ENCODE peak calls at places on chromosome 14, in eight cellular contexts. S, E, I, H, Y, N, P and A are unnamed samples.

GRCh38 chr14:32805979-32806378 is 132.7 kb upstream of the NPAS3 start:
- DNase-seq in S (no peak), E (no peak), I (no peak), H (no peak), Y (no peak), N (no peak), P (no peak), A (no peak)

GRCh38 chr14:74875941-74876913 is at the start of gene PROX2:
- DNase-seq in S (no peak), E (peak; percentile 12), I (peak; percentile 29), H (no peak), Y (peak; percentile 22), N (no peak), P (no peak), A (peak; percentile 40)

GRCh38 chr14:21990116-21990515 is 316.5 kb upstream of the OR4E1 start:
- DNase-seq in S (no peak), E (peak; percentile 31), I (peak; percentile 50), H (no peak), Y (peak; percentile 15), N (no peak), P (no peak), A (peak; percentile 20)

GRCh38 chr14:89137514-89138163 is 279.4 kb downstream of the FOXN3 start:
- DNase-seq in S (peak; percentile 70), E (no peak), I (no peak), H (no peak), Y (peak; percentile 79), N (peak; percentile 94), P (no peak), A (peak; percentile 98)

GRCh38 chr14:75515631-75515999 is 6.7 kb upstream of the BATF start:
- DNase-seq in S (no peak), E (no peak), I (no peak), H (no peak), Y (no peak), N (no peak), P (no peak), A (no peak)

GRCh38 chr14:98742001-98742400 is 530.0 kb downstream of the BCL11B start:
- DNase-seq in S (no peak), E (no peak), I (no peak), H (no peak), Y (no peak), N (no peak), P (no peak), A (no peak)

GRCh38 chr14:77184396-77185092 is 2.9 kb downstream of the TMEM63C start:
- DNase-seq in S (no peak), E (no peak), I (no peak), H (no peak), Y (no peak), N (no peak), P (no peak), A (no peak)

GRCh38 chr14:22835505-22835904 is 880 bp upstream of the MMP14 start:
- DNase-seq in S (no peak), E (no peak), I (no peak), H (no peak), Y (no peak), N (no peak), P (no peak), A (no peak)

GRCh38 chr14:93133476-93133875 is 17.8 kb upstream of the ITPK1 start:
- DNase-seq in S (no peak), E (no peak), I (no peak), H (no peak), Y (no peak), N (no peak), P (no peak), A (peak; percentile 91)

GRCh38 chr14:100048786-100049185 is 16.4 kb upstream of the EVL start:
- DNase-seq in S (no peak), E (no peak), I (no peak), H (no peak), Y (no peak), N (peak; percentile 51), P (no peak), A (peak; percentile 26)

GRCh38 chr14:67806228-67806627 is 10.2 kb downstream of the ZFYVE26 start:
- DNase-seq in S (no peak), E (no peak), I (no peak), H (no peak), Y (no peak), N (peak; percentile 37), P (no peak), A (peak; percentile 85)

GRCh38 chr14:63438065-63438757 is 105.0 kb downstream of the PPP2R5E start:
- DNase-seq in S (peak; percentile 15), E (no peak), I (peak; percentile 36), H (no peak), Y (peak; percentile 94), N (peak; percentile 96), P (peak; percentile 14), A (peak; percentile 94)

GRCh38 chr14:101219896-101220703 is 316.6 kb upstream of the RTL1 start:
- DNase-seq in S (no peak), E (no peak), I (no peak), H (no peak), Y (no peak), N (no peak), P (no peak), A (no peak)

GRCh38 chr14:28949503-28949902 is 182.9 kb downstream of the FOXG1 start:
- DNase-seq in S (no peak), E (no peak), I (no peak), H (no peak), Y (no peak), N (no peak), P (no peak), A (no peak)

GRCh38 chr14:35878272-35879140 is 52.4 kb downstream of the BRMS1L start:
- DNase-seq in S (peak; percentile 12), E (no peak), I (no peak), H (no peak), Y (peak; percentile 89), N (peak; percentile 89), P (no peak), A (peak; percentile 89)

GRCh38 chr14:100826371-100827139 is 637 bp downstream of the MEG3 start:
- DNase-seq in S (no peak), E (no peak), I (no peak), H (no peak), Y (peak; percentile 30), N (no peak), P (no peak), A (peak; percentile 56)

GRCh38 chr14:98494582-98494981 is 777.4 kb downstream of the BCL11B start:
- DNase-seq in S (no peak), E (no peak), I (no peak), H (no peak), Y (no peak), N (peak; percentile 70), P (no peak), A (peak; percentile 29)

DNA sequence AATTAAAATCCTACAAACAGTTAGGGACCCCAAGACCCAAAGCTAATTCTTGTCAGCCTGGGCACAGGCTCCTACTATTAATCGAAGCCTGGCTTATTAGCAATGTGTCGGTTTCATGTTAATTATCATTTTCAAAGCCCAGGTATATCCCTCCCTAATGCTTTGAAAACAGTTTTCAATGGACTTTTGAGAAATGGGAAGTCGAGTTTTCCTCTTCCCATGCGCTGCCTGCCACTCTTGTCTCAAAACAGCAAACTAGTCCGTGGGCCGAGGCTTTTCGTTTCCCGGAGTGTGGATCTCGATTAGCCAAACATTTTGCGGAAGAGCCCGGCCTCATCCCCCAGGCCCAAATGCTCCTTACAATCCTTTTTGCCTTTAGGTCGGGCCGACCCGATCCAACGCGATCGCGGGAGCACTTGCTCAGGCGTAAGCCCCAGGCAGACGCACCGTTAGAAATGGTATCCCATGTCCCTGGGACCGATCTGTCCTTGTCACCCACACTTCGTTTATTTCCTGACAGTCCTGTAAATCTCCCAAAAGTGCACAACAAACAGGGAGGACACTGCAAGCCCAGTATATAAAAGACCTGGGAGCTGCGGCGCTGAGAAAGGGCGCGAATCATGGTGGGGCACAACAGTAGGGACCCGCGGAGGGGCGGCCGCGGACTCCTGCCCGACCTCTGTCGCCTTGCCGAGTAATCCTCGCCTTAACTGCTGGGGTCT is 1.5 kb downstream of the SIX6 start:
- DNase-seq in S (no peak), E (no peak), I (peak; percentile 36), H (no peak), Y (no peak), N (no peak), P (no peak), A (no peak)
- TF ChIP-seq EZH2 in S (no peak), E (no peak), I (peak; percentile 95), H (peak; percentile 47), Y (peak; percentile 72), N (peak; percentile 91), P (no peak), A (peak; percentile 97)

GRCh38 chr14:80839743-80840142 is 101.8 kb downstream of the CEP128 start:
- DNase-seq in S (no peak), E (no peak), I (no peak), H (no peak), Y (no peak), N (no peak), P (no peak), A (no peak)
- H3K36me3 ChIP-seq in S (no peaks in the 10 kb centered on the region), E (no peaks in the 10 kb centered on the region), I (no peaks in the 10 kb centered on the region), H (no peaks in the 10 kb centered on the region), Y (no peaks in the 10 kb centered on the region), N (no peaks in the 10 kb centered on the region), P (no peaks in the 10 kb centered on the region), A (no peaks in the 10 kb centered on the region)

GRCh38 chr14:51093371-51094281 is 1.3 kb downstream of the TRIM9 start:
- DNase-seq in S (no peak), E (peak; percentile 75), I (peak; percentile 78), H (no peak), Y (no peak), N (peak; percentile 20), P (no peak), A (no peak)
- TF ChIP-seq EZH2 in S (no peak), E (no peak), I (peak; percentile 46), H (no peak), Y (no peak), N (peak; percentile 96), P (no peak), A (peak; percentile 29)

GRCh38 chr14:85061256-85061655 is 468.7 kb upstream of the FLRT2 start:
- DNase-seq in S (no peak), E (no peak), I (no peak), H (no peak), Y (no peak), N (peak; percentile 32), P (no peak), A (no peak)

GRCh38 chr14:85060116-85060515 is 469.8 kb upstream of the FLRT2 start:
- DNase-seq in S (no peak), E (no peak), I (no peak), H (no peak), Y (no peak), N (peak; percentile 7), P (no peak), A (peak; percentile 30)

GRCh38 chr14:85058170-85058569 is 471.8 kb upstream of the FLRT2 start:
- DNase-seq in S (no peak), E (no peak), I (no peak), H (no peak), Y (no peak), N (peak; percentile 45), P (no peak), A (peak; percentile 23)

DNA sequence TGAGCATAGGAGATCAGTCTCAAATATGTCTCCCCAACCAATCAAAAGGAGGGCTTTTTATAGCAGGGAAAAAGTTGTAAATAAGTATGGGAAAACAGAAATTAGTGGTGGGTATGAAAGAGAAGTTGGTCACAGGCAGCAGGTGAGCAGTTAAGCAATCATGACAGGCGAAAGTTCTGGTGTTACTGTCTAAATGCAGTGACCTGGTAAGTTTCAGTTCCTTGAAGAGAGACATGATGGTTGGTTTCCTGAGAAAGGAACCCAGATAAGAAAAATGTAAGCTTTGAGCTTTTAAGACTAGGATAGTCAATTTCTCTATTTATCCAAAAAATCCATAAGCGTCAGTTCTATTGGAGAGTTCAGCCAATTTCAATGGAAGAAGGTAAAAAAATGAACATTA is 466.2 kb upstream of the FLRT2 start:
- DNase-seq in S (no peak), E (no peak), I (no peak), H (no peak), Y (no peak), N (no peak), P (no peak), A (no peak)
- H3K36me3 ChIP-seq in S (no peaks in the 10 kb centered on the region), E (no peaks in the 10 kb centered on the region), I (no peaks in the 10 kb centered on the region), H (no peaks in the 10 kb centered on the region), Y (no peaks in the 10 kb centered on the region), N (no peaks in the 10 kb centered on the region), P (no peaks in the 10 kb centered on the region), A (no peaks in the 10 kb centered on the region)